ENCODE peak calls at places on chromosomes 6 and 20, in eight cellular contexts. F, C, P, B, T, X, N and D are unnamed samples.

GRCh38 chr6:105805581-105806023 is 280.5 kb upstream of the PRDM1 start:
- DNase-seq in F (no peak), C (no peak), P (no peak), B (no peak), T (no peak), X (no peak), N (no peak), D (no peak)

GRCh38 chr6:69370763-69371162 is 426.0 kb downstream of the LMBRD1 start:
- DNase-seq in F (no peak), C (no peak), P (no peak), B (no peak), T (no peak), X (no peak), N (no peak), D (no peak)

GRCh38 chr6:163048345-163048744 is 320.6 kb downstream of the PACRG start:
- DNase-seq in F (no peak), C (no peak), P (no peak), B (no peak), T (no peak), X (no peak), N (no peak), D (no peak)

GRCh38 chr20:63572071-63572787 is 1.8 kb downstream of the HELZ2 start:
- DNase-seq in F (no peak), C (no peak), P (no peak), B (no peak), T (no peak), X (no peak), N (no peak), D (no peak)

GRCh38 chr6:110296151-110297028 is 61.8 kb downstream of the METTL24 start:
- DNase-seq in F (no peak), C (no peak), P (no peak), B (no peak), T (no peak), X (no peak), N (no peak), D (no peak)

GRCh38 chr6:11943060-11943459 is 69.1 kb upstream of the HIVEP1 start:
- DNase-seq in F (no peak), C (no peak), P (no peak), B (no peak), T (no peak), X (no peak), N (no peak), D (no peak)

GRCh38 chr6:81769834-81770233 is 17.4 kb upstream of the TENT5A start:
- DNase-seq in F (no peak), C (peak), P (no peak), B (no peak), T (peak), X (no peak), N (no peak), D (peak)

GRCh38 chr20:24934716-24935115 is 14.4 kb upstream of the CST7 start:
- DNase-seq in F (no peak), C (no peak), P (no peak), B (no peak), T (no peak), X (no peak), N (no peak), D (no peak)

GRCh38 chr6:168377481-168377850 is 57.9 kb upstream of the DACT2 start:
- DNase-seq in F (no peak), C (no peak), P (peak), B (no peak), T (peak), X (no peak), N (peak), D (no peak)

GRCh38 chr6:30942338-30943060 is 1.7 kb downstream of the MUCL3 start:
- DNase-seq in F (peak), C (peak), P (no peak), B (no peak), T (no peak), X (peak), N (peak), D (peak)

GRCh38 chr6:80245043-80245442 is 138.6 kb downstream of the BCKDHB start:
- DNase-seq in F (no peak), C (no peak), P (no peak), B (no peak), T (no peak), X (no peak), N (no peak), D (no peak)

GRCh38 chr6:163813979-163814493 is 399.5 kb downstream of the QKI start:
- DNase-seq in F (no peak), C (no peak), P (no peak), B (no peak), T (no peak), X (no peak), N (no peak), D (no peak)

GRCh38 chr6:3665608-3666007 is 85.9 kb downstream of the PXDC1 start:
- DNase-seq in F (no peak), C (no peak), P (no peak), B (no peak), T (no peak), X (no peak), N (no peak), D (no peak)

GRCh38 chr6:17890309-17890708 is 97.1 kb downstream of the KIF13A start:
- DNase-seq in F (no peak), C (no peak), P (no peak), B (no peak), T (no peak), X (no peak), N (no peak), D (no peak)

GRCh38 chr6:168088161-168089106 is 9.4 kb upstream of the FRMD1 start:
- DNase-seq in F (no peak), C (peak), P (peak), B (no peak), T (no peak), X (peak), N (peak), D (peak)

GRCh38 chr20:17560344-17561074 is 9.4 kb upstream of the DSTN start:
- DNase-seq in F (no peak), C (no peak), P (no peak), B (no peak), T (no peak), X (no peak), N (no peak), D (no peak)

GRCh38 chr6:13454286-13455221 is 32.8 kb downstream of the GFOD1 start:
- DNase-seq in F (no peak), C (peak), P (no peak), B (peak), T (no peak), X (no peak), N (peak), D (peak)

GRCh38 chr20:11716239-11716944 is 201.3 kb upstream of the BTBD3 start:
- DNase-seq in F (peak), C (peak), P (peak), B (no peak), T (no peak), X (no peak), N (no peak), D (peak)

GRCh38 chr6:170522565-170523183 is 30.4 kb downstream of the PSMB1 start:
- DNase-seq in F (no peak), C (no peak), P (peak), B (no peak), T (peak), X (no peak), N (no peak), D (no peak)

GRCh38 chr6:8131265-8131897 is 29.0 kb upstream of the EEF1E1 start:
- DNase-seq in F (peak), C (peak), P (no peak), B (peak), T (peak), X (no peak), N (no peak), D (peak)

GRCh38 chr6:134074151-134074712 is 21.8 kb upstream of the SLC2A12 start:
- DNase-seq in F (no peak), C (no peak), P (peak), B (no peak), T (peak), X (no peak), N (no peak), D (no peak)

GRCh38 chr6:14986370-14986769 is 259.5 kb upstream of the JARID2 start:
- DNase-seq in F (no peak), C (no peak), P (no peak), B (no peak), T (no peak), X (peak), N (no peak), D (no peak)

GRCh38 chr20:51385941-51386530 is 156.5 kb downstream of the NFATC2 start:
- DNase-seq in F (peak), C (peak), P (no peak), B (peak), T (no peak), X (no peak), N (no peak), D (peak)